ENCODE peak calls at places on chromosome 17, in four cellular contexts. One of them, this sample, is unnamed.

GRCh38 chr17:40110457-40110856 is 10.1 kb upstream of the NR1D1 start:
- DNase-seq in K562: no peak
- DNase-seq in GM12878: no peak
- DNase-seq in HepG2: no peak
- DNase-seq in this sample: no peak

GRCh38 chr17:80364091-80364691 is 50.8 kb upstream of the ENDOV start:
- DNase-seq in GM12878: no peak
- DNase-seq in K562: no peak
- DNase-seq in HepG2: peak
- DNase-seq in this sample: peak

GRCh38 chr17:78548725-78549124 is 28.5 kb downstream of the DNAH17 start:
- DNase-seq in GM12878: no peak
- DNase-seq in HepG2: no peak
- DNase-seq in K562: no peak
- DNase-seq in this sample: no peak

GRCh38 chr17:17754719-17755686 is 73.7 kb downstream of the RAI1 start:
- DNase-seq in GM12878: no peak
- DNase-seq in HepG2: no peak
- DNase-seq in K562: no peak
- DNase-seq in this sample: no peak

GRCh38 chr17:36934759-36935630 is 2.3 kb upstream of the LHX1 start:
- DNase-seq in K562: peak
- DNase-seq in GM12878: no peak
- DNase-seq in HepG2: no peak
- DNase-seq in this sample: peak

GRCh38 chr17:34527121-34527907 is 52.1 kb upstream of the TMEM132E start:
- DNase-seq in HepG2: no peak
- DNase-seq in GM12878: no peak
- DNase-seq in K562: no peak
- DNase-seq in this sample: no peak

GRCh38 chr17:13671771-13672170 is 70.0 kb upstream of the HS3ST3A1 start:
- DNase-seq in K562: no peak
- DNase-seq in HepG2: no peak
- DNase-seq in GM12878: no peak
- DNase-seq in this sample: no peak

GRCh38 chr17:77686903-77687302 is 271.6 kb upstream of the TNRC6C start:
- DNase-seq in K562: no peak
- DNase-seq in HepG2: no peak
- DNase-seq in GM12878: no peak
- DNase-seq in this sample: no peak

GRCh38 chr17:66834919-66835454 is at the start of gene CACNG5:
- DNase-seq in K562: peak
- DNase-seq in GM12878: no peak
- DNase-seq in HepG2: no peak
- DNase-seq in this sample: peak

GRCh38 chr17:57257213-57257873 is 1.0 kb downstream of the MSI2 start:
- DNase-seq in GM12878: no peak
- DNase-seq in K562: peak
- DNase-seq in HepG2: no peak
- DNase-seq in this sample: no peak

GRCh38 chr17:81044764-81045589 is 10.0 kb downstream of the BAIAP2 start:
- DNase-seq in HepG2: peak
- DNase-seq in K562: no peak
- DNase-seq in GM12878: no peak
- DNase-seq in this sample: no peak

GRCh38 chr17:68512967-68513474 is 791 bp downstream of the PRKAR1A start:
- DNase-seq in K562: no peak
- DNase-seq in GM12878: no peak
- DNase-seq in HepG2: no peak
- DNase-seq in this sample: peak

GRCh38 chr17:60630352-60630751 is 30.4 kb downstream of the PPM1D start:
- DNase-seq in K562: no peak
- DNase-seq in GM12878: no peak
- DNase-seq in HepG2: no peak
- DNase-seq in this sample: no peak

GRCh38 chr17:79612468-79613194 is 1.8 kb upstream of the RBFOX3 start:
- DNase-seq in K562: peak
- DNase-seq in HepG2: peak
- DNase-seq in GM12878: no peak
- DNase-seq in this sample: peak

GRCh38 chr17:17609121-17609520 is 17.6 kb upstream of the PEMT start:
- DNase-seq in HepG2: no peak
- DNase-seq in GM12878: no peak
- DNase-seq in K562: no peak
- DNase-seq in this sample: no peak

GRCh38 chr17:27269978-27270377 is 23.9 kb upstream of the WSB1 start:
- DNase-seq in HepG2: no peak
- DNase-seq in GM12878: no peak
- DNase-seq in K562: no peak
- DNase-seq in this sample: no peak

GRCh38 chr17:50453901-50454300 is 14.8 kb downstream of the CHAD start:
- DNase-seq in HepG2: no peak
- DNase-seq in K562: no peak
- DNase-seq in GM12878: no peak
- DNase-seq in this sample: no peak

GRCh38 chr17:80946449-80946848 is 45.2 kb upstream of the CHMP6 start:
- DNase-seq in GM12878: no peak
- DNase-seq in K562: no peak
- DNase-seq in HepG2: no peak
- DNase-seq in this sample: no peak

GRCh38 chr17:58308985-58309917 is 19.3 kb downstream of the TSPOAP1 start:
- DNase-seq in K562: no peak
- DNase-seq in GM12878: no peak
- DNase-seq in HepG2: no peak
- DNase-seq in this sample: no peak

GRCh38 chr17:10155334-10156081 is 42.9 kb downstream of the GAS7 start:
- DNase-seq in GM12878: no peak
- DNase-seq in HepG2: no peak
- DNase-seq in K562: no peak
- DNase-seq in this sample: no peak

GRCh38 chr17:40443196-40443987 is at the start of gene IGFBP4:
- DNase-seq in HepG2: peak
- DNase-seq in GM12878: no peak
- DNase-seq in K562: peak
- DNase-seq in this sample: peak

GRCh38 chr17:77692571-77693161 is 265.8 kb upstream of the TNRC6C start:
- DNase-seq in K562: no peak
- DNase-seq in GM12878: no peak
- DNase-seq in HepG2: no peak
- DNase-seq in this sample: no peak

GRCh38 chr17:45189002-45189401 is 27.3 kb downstream of the HEXIM2 start:
- DNase-seq in K562: no peak
- DNase-seq in GM12878: no peak
- DNase-seq in HepG2: no peak
- DNase-seq in this sample: no peak

GRCh38 chr17:38600906-38601305 is 4.8 kb downstream of the SRCIN1 start:
- DNase-seq in GM12878: no peak
- DNase-seq in K562: peak
- DNase-seq in HepG2: no peak
- DNase-seq in this sample: no peak

GRCh38 chr17:4968166-4968915 is 724 bp upstream of the SPAG7 start:
- DNase-seq in GM12878: no peak
- DNase-seq in HepG2: no peak
- DNase-seq in K562: peak
- DNase-seq in this sample: no peak

DNA sequence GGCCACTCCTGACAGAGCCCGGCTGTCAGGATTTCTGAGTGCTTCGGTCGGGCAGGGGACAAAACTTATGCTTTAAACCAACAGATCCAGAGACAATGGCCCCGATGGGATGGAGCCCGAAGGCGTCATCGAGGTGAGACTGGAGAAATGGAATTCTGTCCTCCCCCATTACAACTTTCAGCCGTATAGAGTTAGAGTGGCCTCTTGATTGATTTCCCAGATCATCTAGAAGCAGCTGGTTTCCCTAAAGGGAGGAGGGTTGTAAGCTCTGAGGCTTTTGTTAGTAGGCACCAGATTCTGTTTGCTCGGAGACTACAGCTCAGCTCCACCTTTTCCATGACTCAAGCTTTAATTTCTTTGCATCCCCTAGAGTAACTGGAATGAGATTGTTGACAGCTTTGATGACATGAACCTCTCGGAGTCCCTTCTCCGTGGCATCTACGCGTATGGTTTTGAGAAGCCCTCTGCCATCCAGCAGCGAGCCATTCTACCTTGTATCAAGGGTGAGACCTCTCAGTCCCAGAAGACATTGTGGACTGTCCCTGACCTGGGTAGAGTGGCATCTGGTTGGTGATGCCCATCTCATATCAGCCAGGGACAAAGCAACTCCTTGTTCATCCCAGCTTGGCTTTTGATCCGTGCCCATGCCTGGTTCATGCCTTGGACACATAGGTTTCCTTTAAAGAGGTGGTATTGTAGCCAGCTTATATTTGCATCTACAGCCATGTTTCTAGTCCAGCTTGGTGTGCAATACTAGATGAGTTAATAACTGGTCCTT is 5.1 kb upstream of the CD68 start:
- DNase-seq in HepG2: no peak
- DNase-seq in GM12878: no peak
- DNase-seq in K562: no peak
- DNase-seq in this sample: no peak
- TF ChIP-seq TARDBP in HepG2: no peak
- TF ChIP-seq TARDBP in GM12878: no peak
- TF ChIP-seq TARDBP in K562: no peak
- TF ChIP-seq TARDBP in this sample: no peak

GRCh38 chr17:14808425-14808824 is 456.7 kb downstream of the PMP22 start:
- DNase-seq in HepG2: no peak
- DNase-seq in K562: no peak
- DNase-seq in GM12878: no peak
- DNase-seq in this sample: no peak

GRCh38 chr17:14803781-14804180 is 461.3 kb downstream of the PMP22 start:
- DNase-seq in GM12878: no peak
- DNase-seq in K562: no peak
- DNase-seq in HepG2: no peak
- DNase-seq in this sample: no peak

GRCh38 chr17:14805348-14805747 is 459.8 kb downstream of the PMP22 start:
- DNase-seq in HepG2: peak
- DNase-seq in K562: no peak
- DNase-seq in GM12878: no peak
- DNase-seq in this sample: no peak
- TF ChIP-seq TARDBP in HepG2: no peak
- TF ChIP-seq TARDBP in K562: no peak
- TF ChIP-seq TARDBP in GM12878: no peak
- TF ChIP-seq TARDBP in this sample: no peak

GRCh38 chr17:3381957-3382356 is 4.2 kb downstream of the OR3A2 start:
- DNase-seq in K562: no peak
- DNase-seq in GM12878: no peak
- DNase-seq in HepG2: no peak
- DNase-seq in this sample: no peak

DNA sequence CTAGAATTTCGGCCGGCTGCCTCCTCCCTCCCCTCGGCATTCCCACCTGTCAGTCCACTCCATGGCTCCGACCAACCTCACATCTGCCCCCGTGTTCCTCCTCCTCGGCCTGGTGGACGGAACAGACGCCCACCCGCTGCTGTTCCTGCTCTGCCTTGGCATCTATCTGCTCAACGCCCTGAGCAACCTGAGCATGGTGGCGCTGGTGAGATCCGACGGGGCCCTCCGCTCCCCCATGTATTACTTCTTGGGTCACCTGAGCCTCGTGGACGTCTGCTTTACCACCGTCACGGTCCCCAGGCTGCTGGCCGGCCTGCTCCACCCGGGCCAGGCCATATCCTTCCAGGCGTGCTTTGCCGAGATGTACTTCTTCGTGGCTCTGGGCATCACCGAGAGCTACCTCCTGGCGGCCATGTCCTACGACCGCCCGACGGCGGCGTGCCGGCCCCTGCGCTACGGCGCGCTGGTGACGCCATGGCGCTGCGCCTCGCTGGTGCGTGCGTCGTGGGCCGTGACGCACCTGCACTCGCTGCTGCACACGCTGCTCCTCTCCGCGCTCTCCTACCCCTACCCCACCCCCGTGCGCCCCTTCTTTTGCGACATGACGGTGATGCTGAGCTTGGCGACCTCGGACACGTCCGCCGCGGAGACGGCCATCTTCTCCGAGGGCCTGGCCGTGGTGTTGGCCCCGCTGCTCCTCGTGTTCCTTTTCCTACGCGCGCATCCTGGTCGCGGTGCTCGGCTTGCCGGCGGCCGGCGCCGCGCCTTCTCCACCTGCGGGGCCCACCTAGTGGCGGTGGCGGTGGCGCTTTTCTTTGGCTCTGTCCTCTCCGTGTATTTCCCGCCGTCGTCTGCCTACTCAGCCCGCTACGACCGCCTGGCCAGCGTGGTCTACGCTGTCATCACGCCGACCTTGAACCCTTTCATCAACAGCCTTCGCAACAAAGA is at the start of gene OR3A2:
- DNase-seq in K562: no peak
- DNase-seq in GM12878: no peak
- DNase-seq in HepG2: no peak
- DNase-seq in this sample: no peak
- TF ChIP-seq TARDBP in K562: no peak
- TF ChIP-seq TARDBP in GM12878: no peak
- TF ChIP-seq TARDBP in HepG2: no peak
- TF ChIP-seq TARDBP in this sample: no peak

GRCh38 chr17:41792835-41793748 is 6.6 kb upstream of the JUP start:
- DNase-seq in K562: peak
- DNase-seq in GM12878: no peak
- DNase-seq in HepG2: peak
- DNase-seq in this sample: no peak
- TF ChIP-seq TARDBP in K562: peak
- TF ChIP-seq TARDBP in GM12878: no peak
- TF ChIP-seq TARDBP in HepG2: no peak
- TF ChIP-seq TARDBP in this sample: no peak

GRCh38 chr17:82064433-82065192 is 991 bp downstream of the DUS1L start:
- DNase-seq in K562: no peak
- DNase-seq in HepG2: peak
- DNase-seq in GM12878: no peak
- DNase-seq in this sample: no peak

GRCh38 chr17:82063424-82064415 is 1.9 kb downstream of the DUS1L start:
- DNase-seq in HepG2: no peak
- DNase-seq in K562: no peak
- DNase-seq in GM12878: no peak
- DNase-seq in this sample: no peak

GRCh38 chr17:82062984-82063368 is 2.6 kb downstream of the DUS1L start:
- DNase-seq in GM12878: no peak
- DNase-seq in K562: no peak
- DNase-seq in HepG2: no peak
- DNase-seq in this sample: no peak

GRCh38 chr17:82065638-82066303 is at the start of gene DUS1L:
- DNase-seq in GM12878: no peak
- DNase-seq in K562: peak
- DNase-seq in HepG2: no peak
- DNase-seq in this sample: peak

DNA sequence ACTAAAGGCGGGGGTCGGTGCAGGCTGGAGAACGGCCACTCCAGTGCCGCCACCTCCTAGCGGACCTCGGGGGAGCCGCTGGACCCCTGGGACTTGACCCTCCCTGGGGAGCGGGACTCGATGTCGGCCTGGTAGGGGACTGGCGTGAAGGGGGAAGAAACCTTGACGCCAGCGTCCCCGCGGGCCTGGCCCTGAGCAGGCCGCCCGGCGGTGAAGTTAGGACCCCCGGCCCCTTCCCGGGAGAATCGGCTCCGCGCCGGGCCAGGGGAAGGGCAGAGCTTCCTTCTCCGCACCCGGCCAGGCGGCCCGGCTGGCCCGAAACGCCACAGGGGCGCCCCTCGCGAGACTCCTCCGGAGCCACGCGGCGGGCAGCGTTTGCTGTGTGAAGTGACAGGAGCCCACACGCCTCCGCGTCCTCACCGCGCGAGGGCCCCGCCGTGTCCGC is 389 bp downstream of the DUS1L start:
- DNase-seq in HepG2: no peak
- DNase-seq in K562: no peak
- DNase-seq in GM12878: no peak
- DNase-seq in this sample: no peak
- TF ChIP-seq TARDBP in HepG2: no peak
- TF ChIP-seq TARDBP in K562: no peak
- TF ChIP-seq TARDBP in GM12878: no peak
- TF ChIP-seq TARDBP in this sample: no peak

This sample was measured in HEK293T.